ENCODE peak calls at places on chromosomes 6 and 20, in seven cellular contexts. U is mammary epithelial cell, N is ovary, Q is dorsolateral prefrontal cortex, F is GM23338, M is fibroblast of mammary gland, L is spleen. Y is an unnamed sample.

GRCh38 chr20:56380375-56380774 is 11.6 kb downstream of the AURKA start:
- DNase-seq in U (no peak), N (no peak), Q (no peak), F (no peak), M (no peak), L (no peak), Y (no peak)

GRCh38 chr20:38878798-38879197 is 47.4 kb upstream of the FAM83D start:
- DNase-seq in U (no peak), N (no peak), Q (no peak), F (peak; percentile 87), M (peak; percentile 27), L (peak; percentile 71), Y (peak; percentile 85)

GRCh38 chr20:11891827-11892521 is 25.7 kb upstream of the BTBD3 start:
- DNase-seq in U (peak; percentile 83), N (peak; percentile 43), Q (no peak), F (peak; percentile 97), M (peak; percentile 68), L (no peak), Y (peak; percentile 80)

GRCh38 chr6:136655251-136656014 is 105.2 kb upstream of the MAP7 start:
- DNase-seq in U (no peak), N (no peak), Q (no peak), F (no peak), M (no peak), L (no peak), Y (no peak)

GRCh38 chr20:57653546-57653900 is 33.3 kb upstream of the ZBP1 start:
- DNase-seq in U (no peak), N (peak; percentile 15), Q (peak; percentile 33), F (no peak), M (no peak), L (peak; percentile 73), Y (no peak)

GRCh38 chr20:34190679-34191090 is 50.5 kb upstream of the ASIP start:
- DNase-seq in U (peak; percentile 68), N (peak; percentile 83), Q (peak; percentile 79), F (peak; percentile 92), M (peak; percentile 90), L (no peak), Y (peak; percentile 87)

GRCh38 chr6:15512126-15512525 is 150.7 kb downstream of the DTNBP1 start:
- DNase-seq in U (no peak), N (no peak), Q (peak; percentile 50), F (no peak), M (peak; percentile 38), L (peak; percentile 58), Y (no peak)

GRCh38 chr6:71080151-71080550 is 123.3 kb upstream of the B3GAT2 start:
- DNase-seq in U (no peak), N (no peak), Q (no peak), F (no peak), M (peak; percentile 33), L (no peak), Y (no peak)

GRCh38 chr6:19694697-19695096 is 142.5 kb upstream of the ID4 start:
- DNase-seq in U (no peak), N (no peak), Q (no peak), F (no peak), M (no peak), L (no peak), Y (no peak)

GRCh38 chr6:116218172-116218633 is 35.7 kb downstream of the TSPYL4 start:
- DNase-seq in U (no peak), N (no peak), Q (no peak), F (no peak), M (peak; percentile 28), L (no peak), Y (no peak)

GRCh38 chr6:135812085-135812526 is 39.4 kb upstream of the PDE7B start:
- DNase-seq in U (peak; percentile 7), N (no peak), Q (no peak), F (no peak), M (peak; percentile 43), L (no peak), Y (no peak)

GRCh38 chr6:22892452-22892851 is 323.1 kb downstream of the HDGFL1 start:
- DNase-seq in U (peak; percentile 98), N (no peak), Q (no peak), F (no peak), M (peak; percentile 97), L (no peak), Y (no peak)

GRCh38 chr6:88238065-88238464 is 71.9 kb upstream of the CNR1 start:
- DNase-seq in U (peak; percentile 8), N (no peak), Q (no peak), F (peak; percentile 73), M (peak; percentile 14), L (no peak), Y (peak; percentile 57)

GRCh38 chr6:117309613-117310012 is 44.3 kb downstream of the VGLL2 start:
- DNase-seq in U (no peak), N (no peak), Q (no peak), F (no peak), M (no peak), L (no peak), Y (no peak)

DNA sequence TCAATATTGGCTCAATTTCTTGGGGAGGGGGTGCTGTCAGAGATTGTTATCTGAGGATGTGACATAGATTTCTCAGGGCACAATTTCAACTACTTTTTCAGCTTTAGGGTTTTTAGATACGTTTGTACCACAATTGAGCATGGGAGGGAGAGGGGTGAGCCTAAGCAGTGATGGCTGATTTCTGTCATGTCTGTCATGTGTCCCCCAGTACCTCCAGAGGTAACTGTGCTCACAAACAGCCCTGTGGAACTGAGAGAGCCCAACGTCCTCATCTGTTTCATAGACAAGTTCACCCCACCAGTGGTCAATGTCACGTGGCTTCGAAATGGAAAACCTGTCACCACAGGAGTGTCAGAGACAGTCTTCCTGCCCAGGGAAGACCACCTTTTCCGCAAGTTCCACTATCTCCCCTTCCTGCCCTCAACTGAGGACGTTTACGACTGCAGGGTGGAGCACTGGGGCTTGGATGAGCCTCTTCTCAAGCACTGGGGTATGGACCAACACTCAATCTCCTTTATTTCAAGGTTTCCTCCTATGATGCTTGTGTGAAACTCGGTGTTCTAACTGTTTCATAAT is 3.4 kb downstream of the HLA-DRA start:
- DNase-seq in U (no peak), N (no peak), Q (no peak), F (no peak), M (no peak), L (no peak), Y (no peak)
- H3K4me3 ChIP-seq in U (no peak overlapping the region), N (no peak overlapping the region), Q (no peak overlapping the region), F (no peak overlapping the region), M (no peak overlapping the region), L (peak overlapping the region; percentile 50), Y (no peak overlapping the region)

DNA sequence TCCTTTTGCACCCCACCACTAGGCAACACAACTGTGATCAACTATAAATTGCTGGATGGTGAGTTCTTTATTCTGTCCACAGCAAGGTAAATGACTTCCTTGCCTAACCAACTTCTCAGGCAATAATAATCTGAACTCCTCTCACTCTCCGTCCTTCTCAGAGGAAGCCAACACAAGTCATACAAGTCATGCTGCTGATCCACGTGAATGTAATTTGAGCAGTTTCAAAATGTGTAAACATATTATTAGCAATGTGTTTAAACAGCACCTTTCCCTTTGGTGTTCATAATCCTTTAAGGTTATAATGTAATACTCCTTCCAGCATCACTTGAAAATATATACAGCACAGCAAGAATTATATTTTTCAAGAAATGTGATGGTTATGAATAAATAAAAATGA is 127.9 kb downstream of the QRSL1 start:
- DNase-seq in U (no peak), N (no peak), Q (no peak), F (no peak), M (no peak), L (no peak), Y (no peak)
- H3K4me3 ChIP-seq in U (no peak overlapping the region), N (no peak overlapping the region), Q (no peak overlapping the region), F (no peak overlapping the region), M (no peak overlapping the region), L (no peak overlapping the region), Y (no peak overlapping the region)

DNA sequence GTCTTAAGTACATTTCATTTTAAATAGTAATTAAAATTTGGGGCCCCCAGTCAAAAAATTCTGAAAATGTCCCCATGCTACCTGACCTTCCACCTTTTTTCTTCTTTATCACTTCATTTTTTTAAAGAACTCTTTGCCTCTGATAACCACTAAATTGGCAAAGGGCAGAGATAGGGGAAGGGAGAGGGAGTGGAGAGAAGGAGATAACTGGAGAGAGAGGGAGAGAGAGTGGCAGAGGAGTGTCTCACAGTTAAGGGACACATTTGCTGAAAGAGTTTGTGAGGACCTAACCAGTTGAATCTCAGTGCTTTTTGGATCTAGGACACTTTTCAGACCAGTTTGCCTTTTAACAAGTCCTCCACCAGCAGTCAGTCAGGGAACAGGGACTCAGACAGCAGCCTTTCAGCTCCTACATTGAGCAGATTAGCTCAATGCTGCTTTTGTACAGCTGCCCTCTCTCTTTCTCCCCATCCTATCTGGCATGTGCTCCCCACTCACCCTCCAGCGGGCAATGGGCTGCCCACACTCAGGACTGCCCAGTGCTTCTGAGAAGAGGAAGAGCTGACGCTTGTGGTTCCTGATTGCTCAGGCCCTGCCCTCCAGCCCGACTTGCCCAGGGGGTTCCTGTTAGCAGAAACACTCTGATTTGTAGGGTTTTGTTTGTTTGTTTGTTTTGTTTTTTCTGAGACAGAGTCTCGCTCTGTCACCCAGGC is 14.4 kb downstream of the ARMC2 start:
- DNase-seq in U (no peak), N (no peak), Q (no peak), F (no peak), M (no peak), L (peak; percentile 91), Y (no peak)
- H3K4me3 ChIP-seq in U (no peak overlapping the region), N (no peak overlapping the region), Q (no peak overlapping the region), F (no peak overlapping the region), M (no peak overlapping the region), L (no peak overlapping the region), Y (no peak overlapping the region)

DNA sequence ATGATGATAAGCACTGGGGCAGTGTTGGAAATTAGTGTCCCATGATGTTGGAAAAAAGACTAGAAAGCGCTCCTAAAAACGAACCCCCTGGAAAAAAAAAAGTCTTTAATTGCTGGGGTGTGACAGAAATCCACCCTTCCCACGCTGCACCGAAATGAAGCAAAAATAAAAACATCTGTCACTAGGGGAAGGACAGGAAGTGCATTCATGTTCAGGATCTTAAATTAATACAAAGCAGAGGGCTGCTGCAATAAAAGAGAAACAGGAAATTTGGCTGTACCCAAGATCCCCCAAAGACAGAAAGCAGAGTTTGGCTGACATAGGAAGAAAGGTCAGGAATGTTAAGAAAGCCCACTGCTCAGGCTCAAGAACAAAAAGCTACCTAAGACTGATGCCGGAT is 333.9 kb downstream of the TBC1D32 start:
- DNase-seq in U (no peak), N (no peak), Q (no peak), F (no peak), M (no peak), L (no peak), Y (no peak)
- H3K4me3 ChIP-seq in U (no peak overlapping the region), N (no peak overlapping the region), Q (no peak overlapping the region), F (no peak overlapping the region), M (no peak overlapping the region), L (no peak overlapping the region), Y (no peak overlapping the region)

DNA sequence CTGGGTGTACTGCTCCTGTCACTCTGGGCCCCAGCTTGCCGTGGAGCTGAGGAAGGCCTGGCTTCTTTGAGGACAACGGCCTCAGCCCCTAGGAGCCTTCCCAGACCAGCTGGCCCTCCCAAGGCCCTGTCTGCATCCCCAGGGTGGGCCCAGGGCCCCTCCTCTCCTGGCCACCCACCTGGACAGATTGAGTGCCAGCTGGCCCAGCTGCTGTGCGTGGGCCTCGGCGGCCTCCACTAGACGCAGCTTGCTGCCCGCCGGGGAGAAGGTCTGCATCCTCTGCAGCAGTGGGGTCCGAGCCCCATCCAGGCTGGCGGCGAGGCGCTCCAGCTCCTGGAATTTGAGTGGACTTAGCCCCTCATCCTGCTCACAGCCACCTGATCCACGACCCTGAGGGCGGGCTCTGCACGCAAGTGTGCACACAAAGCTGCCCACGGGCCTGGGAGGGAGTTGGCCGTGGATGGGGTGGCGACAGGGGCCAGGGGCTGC is 14.4 kb downstream of the ADRM1 start:
- DNase-seq in U (no peak), N (no peak), Q (no peak), F (no peak), M (no peak), L (no peak), Y (no peak)
- H3K4me3 ChIP-seq in U (no peak overlapping the region), N (no peak overlapping the region), Q (no peak overlapping the region), F (no peak overlapping the region), M (no peak overlapping the region), L (no peak overlapping the region), Y (no peak overlapping the region)